ENCODE peak calls at places on chromosomes 3 and 15, in ten cellular contexts. M, Z, G, Y, S, K, P, Q, R and B are unnamed samples.

GRCh38 chr3:67113802-67114407 is 115.8 kb downstream of the KBTBD8 start:
- DNase-seq in M (peak; percentile 76), Z (peak; percentile 23), G (peak; percentile 70), Y (peak; percentile 76), S (peak; percentile 87), K (peak; percentile 87), P (peak; percentile 48), Q (peak; percentile 27), R (peak; percentile 36), B (peak; percentile 48)

GRCh38 chr3:12663311-12663935 is 494 bp downstream of the RAF1 start:
- DNase-seq in M (no peak), Z (no peak), G (no peak), Y (peak; percentile 56), S (peak; percentile 60), K (no peak), P (peak; percentile 78), Q (no peak), R (no peak), B (no peak)

GRCh38 chr15:73150831-73151230 is 98.6 kb downstream of the NEO1 start:
- DNase-seq in M (no peak), Z (no peak), G (no peak), Y (no peak), S (no peak), K (no peak), P (no peak), Q (no peak), R (no peak), B (no peak)

GRCh38 chr3:113695426-113695817 is 1.0 kb downstream of the USF3 start:
- DNase-seq in M (no peak), Z (no peak), G (no peak), Y (peak; percentile 42), S (peak; percentile 7), K (peak; percentile 35), P (no peak), Q (no peak), R (no peak), B (no peak)

GRCh38 chr3:84983490-84983889 is 24.7 kb downstream of the CADM2 start:
- DNase-seq in M (no peak), Z (no peak), G (no peak), Y (no peak), S (no peak), K (no peak), P (no peak), Q (no peak), R (no peak), B (no peak)

GRCh38 chr3:143266512-143266911 is 146.9 kb downstream of the CHST2 start:
- DNase-seq in M (no peak), Z (no peak), G (no peak), Y (no peak), S (no peak), K (peak; percentile 58), P (no peak), Q (no peak), R (peak; percentile 6), B (no peak)

GRCh38 chr3:124260206-124260915 is 268.4 kb upstream of the ROPN1 start:
- DNase-seq in M (no peak), Z (peak; percentile 49), G (peak; percentile 50), Y (peak; percentile 72), S (peak; percentile 80), K (peak; percentile 56), P (no peak), Q (peak; percentile 71), R (no peak), B (peak; percentile 51)

GRCh38 chr15:97902140-97902780 is 58.2 kb upstream of the ARRDC4 start:
- DNase-seq in M (no peak), Z (no peak), G (no peak), Y (peak; percentile 56), S (peak; percentile 8), K (peak; percentile 40), P (no peak), Q (no peak), R (peak; percentile 93), B (peak; percentile 39)

GRCh38 chr15:51731549-51732267 is 5.7 kb downstream of the LYSMD2 start:
- DNase-seq in M (no peak), Z (peak; percentile 47), G (peak; percentile 54), Y (no peak), S (peak; percentile 67), K (peak; percentile 91), P (no peak), Q (no peak), R (no peak), B (no peak)

GRCh38 chr3:189292667-189293478 is 121.1 kb downstream of the TPRG1 start:
- DNase-seq in M (no peak), Z (no peak), G (no peak), Y (peak; percentile 36), S (no peak), K (no peak), P (no peak), Q (no peak), R (no peak), B (no peak)

GRCh38 chr3:80297720-80298119 is 529.9 kb upstream of the ROBO1 start:
- DNase-seq in M (no peak), Z (no peak), G (no peak), Y (no peak), S (no peak), K (no peak), P (no peak), Q (no peak), R (no peak), B (no peak)

GRCh38 chr3:152835311-152836102 is 576 bp downstream of the P2RY1 start:
- DNase-seq in M (peak; percentile 19), Z (no peak), G (no peak), Y (peak; percentile 40), S (peak; percentile 75), K (peak; percentile 55), P (peak; percentile 62), Q (peak; percentile 69), R (no peak), B (no peak)
- H3K4me3 ChIP-seq in M (peak overlapping the region; percentile 81), Z (peak overlapping the region; percentile 58), G (peak overlapping the region; percentile 62), Y (peak overlapping the region; percentile 86), S (peak overlapping the region; percentile 76), K (peak overlapping the region; percentile 65), P (peak overlapping the region; percentile 42), Q (peak overlapping the region; percentile 63), R (peak overlapping the region; percentile 48), B (peak overlapping the region; percentile 65)

DNA sequence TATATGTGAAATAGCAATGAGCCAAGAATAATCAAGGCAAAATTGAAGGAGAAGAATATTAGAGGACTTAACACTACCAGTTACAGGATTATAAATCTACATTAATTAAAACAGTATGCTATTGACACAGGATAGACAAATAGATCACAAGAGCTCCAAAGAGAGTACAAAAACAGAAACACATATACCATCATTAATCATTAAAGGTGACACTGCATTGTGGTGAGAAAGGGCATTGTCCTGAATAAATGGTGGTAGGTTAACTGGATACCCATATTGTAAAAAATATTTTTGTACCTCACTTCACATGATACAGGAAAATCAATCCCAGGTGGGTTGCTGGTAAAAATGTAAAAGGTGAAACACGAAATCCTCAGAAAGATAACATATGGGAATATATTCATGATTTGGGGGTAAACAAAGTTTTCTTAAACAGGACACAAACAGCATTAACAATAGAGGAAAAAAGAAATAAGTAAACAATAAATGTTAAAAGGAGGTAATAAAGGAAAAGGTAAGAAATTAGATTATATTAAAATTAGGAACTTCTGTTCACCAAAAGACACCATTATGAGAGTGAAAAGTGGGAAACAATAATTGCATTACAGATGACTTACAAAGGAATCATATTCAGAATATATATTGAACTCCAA is 145.2 kb downstream of the THRB start:
- DNase-seq in M (no peak), Z (no peak), G (no peak), Y (no peak), S (no peak), K (no peak), P (no peak), Q (no peak), R (no peak), B (no peak)
- H3K4me3 ChIP-seq in M (no peak overlapping the region), Z (no peak overlapping the region), G (no peak overlapping the region), Y (no peak overlapping the region), S (no peak overlapping the region), K (no peak overlapping the region), P (no peak overlapping the region), Q (no peak overlapping the region), R (no peak overlapping the region), B (no peak overlapping the region)

DNA sequence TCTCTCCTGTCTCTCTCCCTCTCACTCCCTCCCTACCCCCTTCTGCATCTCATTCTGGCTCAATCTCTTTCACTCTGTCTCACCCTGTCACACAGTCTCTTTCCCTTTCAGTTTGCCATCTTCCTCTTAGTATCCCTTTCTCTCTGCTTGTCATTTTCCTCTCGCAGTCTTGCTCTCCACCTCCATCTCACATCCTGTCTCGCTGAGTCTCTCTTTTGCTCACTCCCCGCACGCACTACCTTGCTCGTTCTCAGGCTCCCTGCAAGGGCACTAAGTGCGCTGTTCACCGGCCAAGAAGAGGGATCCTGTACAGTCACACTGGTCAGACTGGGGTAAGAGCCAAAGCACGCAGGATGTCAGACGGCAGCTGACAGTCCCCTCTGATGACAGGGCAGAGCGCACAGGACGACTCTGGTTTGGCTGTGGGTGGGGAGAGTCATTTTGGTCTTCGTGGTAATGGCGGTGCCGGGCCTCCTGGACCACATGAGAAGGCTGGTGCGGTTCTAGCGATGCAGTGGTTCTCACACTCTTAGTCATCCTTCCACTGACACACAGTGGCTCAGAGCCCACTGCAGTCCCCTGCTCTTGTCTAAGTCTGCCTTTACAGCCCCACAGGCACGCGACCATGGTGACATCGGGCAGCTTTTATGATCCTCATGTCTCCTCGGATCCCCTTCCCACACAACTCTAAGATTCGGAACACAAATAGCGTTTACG is 356.8 kb downstream of the FOXP1 start:
- DNase-seq in M (no peak), Z (no peak), G (no peak), Y (no peak), S (no peak), K (peak; percentile 11), P (no peak), Q (no peak), R (no peak), B (no peak)
- H3K4me3 ChIP-seq in M (no peak overlapping the region), Z (no peak overlapping the region), G (peak overlapping the region; percentile 41), Y (no peak overlapping the region), S (no peak overlapping the region), K (no peak overlapping the region), P (no peak overlapping the region), Q (no peak overlapping the region), R (no peak overlapping the region), B (no peak overlapping the region)

GRCh38 chr3:52221141-52221562 is 4.3 kb downstream of the TLR9 start:
- DNase-seq in M (no peak), Z (no peak), G (no peak), Y (no peak), S (no peak), K (no peak), P (no peak), Q (no peak), R (no peak), B (no peak)
- H3K4me3 ChIP-seq in M (no peak overlapping the region), Z (no peak overlapping the region), G (no peak overlapping the region), Y (no peak overlapping the region), S (no peak overlapping the region), K (no peak overlapping the region), P (no peak overlapping the region), Q (no peak overlapping the region), R (no peak overlapping the region), B (no peak overlapping the region)

DNA sequence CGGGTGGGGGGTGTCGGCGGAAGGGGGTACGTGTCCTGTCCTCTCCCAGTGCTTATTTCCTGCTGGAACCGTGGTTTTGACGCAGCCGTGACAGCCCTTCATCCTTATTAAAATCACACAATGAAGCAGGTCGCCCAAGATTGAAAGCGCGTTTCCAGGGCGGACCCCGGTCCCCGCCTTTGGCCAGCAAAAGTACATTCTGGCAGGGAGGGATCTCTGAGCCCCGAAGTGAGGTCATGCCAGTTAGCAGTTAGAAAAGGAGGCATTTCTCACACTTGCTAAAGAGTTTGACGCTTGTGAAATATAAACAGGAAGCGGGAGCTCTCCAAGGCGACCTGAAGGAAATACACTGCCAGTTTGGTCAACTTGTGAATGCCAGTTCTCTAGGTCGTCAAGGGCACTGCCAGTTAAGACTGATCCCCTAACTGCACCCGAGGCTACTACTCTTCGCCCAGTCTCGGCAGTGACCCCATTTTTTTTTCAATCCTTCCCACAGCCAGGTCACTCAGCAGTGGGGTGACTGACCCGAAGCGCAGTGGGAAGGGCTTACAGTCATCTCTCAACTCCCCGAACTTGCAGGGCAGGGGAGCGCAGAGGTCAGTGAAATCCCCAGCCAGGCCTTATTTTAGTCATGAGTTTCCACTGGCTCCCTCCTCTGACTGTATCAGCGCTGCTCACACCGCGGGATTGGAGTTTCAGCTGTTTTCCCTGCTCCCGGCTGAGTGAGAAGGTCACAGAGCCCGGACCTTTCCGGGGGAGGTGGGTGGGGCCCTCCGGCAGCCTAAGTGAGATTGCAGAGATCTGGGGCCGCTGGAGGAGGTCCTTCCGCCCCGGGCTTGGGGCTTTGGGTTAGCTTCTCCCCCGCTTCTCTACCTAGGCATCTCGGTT is 2.0 kb upstream of the BHLHE40 start:
- DNase-seq in M (no peak), Z (no peak), G (no peak), Y (peak; percentile 63), S (peak; percentile 91), K (peak; percentile 97), P (peak; percentile 60), Q (peak; percentile 86), R (no peak), B (peak; percentile 90)
- H3K4me3 ChIP-seq in M (peak overlapping the region; percentile 100), Z (peak overlapping the region; percentile 99), G (peak overlapping the region; percentile 92), Y (peak overlapping the region; percentile 69), S (peak overlapping the region; percentile 52), K (peak overlapping the region; percentile 100), P (peak overlapping the region; percentile 51), Q (peak overlapping the region; percentile 92), R (peak overlapping the region; percentile 72), B (peak overlapping the region; percentile 58)